ENCODE peak calls at places on chromosome 22, in seven cellular contexts. One of them, this sample, is unnamed.

GRCh38 chr22:37803195-37803635 is 4.5 kb upstream of the GCAT start:
- DNase-seq in SK-N-SH: no peak
- DNase-seq in GM12878: no peak
- DNase-seq in K562: peak
- DNase-seq in H1: no peak
- DNase-seq in GM12892: no peak
- DNase-seq in HepG2: peak
- DNase-seq in this sample: no peak

GRCh38 chr22:31295831-31296230 is 3.5 kb upstream of the PIK3IP1 start:
- DNase-seq in SK-N-SH: no peak
- DNase-seq in GM12878: no peak
- DNase-seq in K562: peak
- DNase-seq in H1: no peak
- DNase-seq in GM12892: no peak
- DNase-seq in HepG2: no peak
- DNase-seq in this sample: no peak

GRCh38 chr22:40216041-40216756 is 38.5 kb downstream of the TNRC6B start:
- DNase-seq in SK-N-SH: no peak
- DNase-seq in GM12878: peak
- DNase-seq in K562: no peak
- DNase-seq in H1: no peak
- DNase-seq in GM12892: peak
- DNase-seq in HepG2: no peak
- DNase-seq in this sample: no peak

GRCh38 chr22:28015676-28016601 is 96.9 kb upstream of the PITPNB start:
- DNase-seq in SK-N-SH: peak
- DNase-seq in GM12878: no peak
- DNase-seq in K562: no peak
- DNase-seq in H1: no peak
- DNase-seq in GM12892: no peak
- DNase-seq in HepG2: no peak
- DNase-seq in this sample: no peak

GRCh38 chr22:32649515-32650200 is 151.8 kb upstream of the TIMP3 start:
- DNase-seq in SK-N-SH: no peak
- DNase-seq in GM12878: no peak
- DNase-seq in K562: peak
- DNase-seq in H1: no peak
- DNase-seq in GM12892: no peak
- DNase-seq in HepG2: no peak
- DNase-seq in this sample: no peak

GRCh38 chr22:20399866-20400605 is 6.1 kb downstream of the ZNF74 start:
- DNase-seq in SK-N-SH: no peak
- DNase-seq in GM12878: no peak
- DNase-seq in K562: peak
- DNase-seq in H1: no peak
- DNase-seq in GM12892: no peak
- DNase-seq in HepG2: no peak
- DNase-seq in this sample: no peak

GRCh38 chr22:38069372-38070249 is 12.4 kb downstream of the PICK1 start:
- DNase-seq in SK-N-SH: peak
- DNase-seq in GM12878: no peak
- DNase-seq in K562: peak
- DNase-seq in H1: no peak
- DNase-seq in GM12892: no peak
- DNase-seq in HepG2: no peak
- DNase-seq in this sample: no peak

GRCh38 chr22:36911887-36912661 is 1.4 kb upstream of the CSF2RB start:
- DNase-seq in SK-N-SH: no peak
- DNase-seq in GM12878: no peak
- DNase-seq in K562: no peak
- DNase-seq in H1: no peak
- DNase-seq in GM12892: no peak
- DNase-seq in HepG2: no peak
- DNase-seq in this sample: no peak

GRCh38 chr22:34150023-34150422 is 229.7 kb upstream of the LARGE1 start:
- DNase-seq in SK-N-SH: no peak
- DNase-seq in GM12878: no peak
- DNase-seq in K562: no peak
- DNase-seq in H1: no peak
- DNase-seq in GM12892: no peak
- DNase-seq in HepG2: no peak
- DNase-seq in this sample: no peak

GRCh38 chr22:48980918-48981317 is 846.8 kb downstream of the BRD1 start:
- DNase-seq in SK-N-SH: no peak
- DNase-seq in GM12878: no peak
- DNase-seq in K562: no peak
- DNase-seq in H1: no peak
- DNase-seq in GM12892: no peak
- DNase-seq in HepG2: no peak
- DNase-seq in this sample: no peak

GRCh38 chr22:50271011-50271394 is 823 bp upstream of the MAPK11 start:
- DNase-seq in SK-N-SH: no peak
- DNase-seq in GM12878: no peak
- DNase-seq in K562: no peak
- DNase-seq in H1: no peak
- DNase-seq in GM12892: no peak
- DNase-seq in HepG2: no peak
- DNase-seq in this sample: no peak

DNA sequence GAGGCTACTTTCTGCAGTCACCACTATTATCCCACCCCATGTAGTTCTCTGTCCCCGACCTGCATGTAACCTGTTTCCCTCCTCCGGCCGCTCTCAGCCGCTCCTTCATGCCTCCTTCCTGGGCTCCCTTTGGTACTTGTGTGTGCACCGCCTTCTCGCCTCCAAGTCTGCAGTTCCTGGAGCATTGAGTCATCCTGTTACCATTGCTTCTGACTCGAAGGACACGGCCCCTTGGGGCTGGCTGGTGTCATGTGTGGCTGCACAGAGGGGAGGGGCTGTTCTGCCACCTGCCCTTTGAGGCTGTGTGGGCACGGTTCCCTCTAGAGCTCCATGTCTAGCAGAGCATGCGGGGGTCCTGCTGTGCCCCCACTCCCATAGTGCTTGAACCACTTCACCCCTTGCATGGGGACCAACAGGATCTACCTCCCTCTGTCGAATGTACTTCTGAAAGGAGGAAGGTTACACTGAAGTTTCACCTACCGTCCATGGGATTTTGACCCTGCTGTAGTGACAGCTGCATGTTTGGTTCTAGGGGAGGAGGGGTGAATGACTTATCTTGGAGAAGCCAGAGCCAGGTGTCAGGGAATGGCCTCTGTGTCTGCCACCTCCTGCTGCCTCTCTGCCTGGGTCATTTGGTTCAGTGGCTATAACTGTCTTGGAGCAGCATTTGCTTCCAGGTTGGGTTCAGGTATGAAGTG is 39.6 kb downstream of the BCR start:
- DNase-seq in SK-N-SH: no peak
- DNase-seq in GM12878: peak
- DNase-seq in K562: no peak
- DNase-seq in H1: no peak
- DNase-seq in GM12892: no peak
- DNase-seq in HepG2: no peak
- DNase-seq in this sample: peak
- TF ChIP-seq TAF1 in SK-N-SH: no peak
- TF ChIP-seq TAF1 in GM12878: no peak
- TF ChIP-seq TAF1 in K562: no peak
- TF ChIP-seq TAF1 in H1: no peak
- TF ChIP-seq TAF1 in GM12892: peak
- TF ChIP-seq TAF1 in HepG2: no peak
- TF ChIP-seq TAF1 in this sample: no peak

GRCh38 chr22:45445031-45445710 is 31.7 kb downstream of the RIBC2 start:
- DNase-seq in SK-N-SH: no peak
- DNase-seq in GM12878: no peak
- DNase-seq in K562: no peak
- DNase-seq in H1: no peak
- DNase-seq in GM12892: no peak
- DNase-seq in HepG2: no peak
- DNase-seq in this sample: no peak

GRCh38 chr22:45444168-45444567 is 30.7 kb downstream of the RIBC2 start:
- DNase-seq in SK-N-SH: no peak
- DNase-seq in GM12878: no peak
- DNase-seq in K562: no peak
- DNase-seq in H1: no peak
- DNase-seq in GM12892: no peak
- DNase-seq in HepG2: no peak
- DNase-seq in this sample: no peak

GRCh38 chr22:45438364-45438763 is 24.9 kb downstream of the RIBC2 start:
- DNase-seq in SK-N-SH: no peak
- DNase-seq in GM12878: no peak
- DNase-seq in K562: no peak
- DNase-seq in H1: no peak
- DNase-seq in GM12892: no peak
- DNase-seq in HepG2: no peak
- DNase-seq in this sample: no peak

GRCh38 chr22:45442120-45442519 is 28.6 kb downstream of the RIBC2 start:
- DNase-seq in SK-N-SH: no peak
- DNase-seq in GM12878: no peak
- DNase-seq in K562: no peak
- DNase-seq in H1: no peak
- DNase-seq in GM12892: no peak
- DNase-seq in HepG2: peak
- DNase-seq in this sample: no peak

DNA sequence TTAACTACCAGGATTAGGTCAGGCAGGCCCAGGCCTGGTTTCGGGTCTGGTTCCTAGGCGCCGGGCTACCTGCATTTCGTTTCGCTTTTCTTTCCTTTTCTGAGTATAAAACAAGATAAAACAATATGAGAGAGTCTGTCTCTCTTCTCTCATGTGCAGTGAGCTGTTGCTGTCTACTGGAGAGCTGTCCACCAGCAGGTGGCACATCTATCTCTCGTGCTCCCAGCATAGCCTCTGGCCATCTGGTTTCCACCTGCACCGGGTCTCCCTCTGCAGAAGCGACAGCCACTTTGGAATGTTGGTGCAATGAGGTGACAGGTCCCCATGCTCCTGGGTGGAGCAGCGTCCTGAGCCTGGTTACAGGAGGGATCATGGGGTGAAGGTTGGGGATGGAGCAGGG is 27.7 kb downstream of the RIBC2 start:
- DNase-seq in SK-N-SH: peak
- DNase-seq in GM12878: no peak
- DNase-seq in K562: peak
- DNase-seq in H1: no peak
- DNase-seq in GM12892: no peak
- DNase-seq in HepG2: peak
- DNase-seq in this sample: peak
- TF ChIP-seq TAF1 in SK-N-SH: no peak
- TF ChIP-seq TAF1 in GM12878: no peak
- TF ChIP-seq TAF1 in K562: no peak
- TF ChIP-seq TAF1 in H1: no peak
- TF ChIP-seq TAF1 in GM12892: no peak
- TF ChIP-seq TAF1 in HepG2: no peak
- TF ChIP-seq TAF1 in this sample: no peak

DNA sequence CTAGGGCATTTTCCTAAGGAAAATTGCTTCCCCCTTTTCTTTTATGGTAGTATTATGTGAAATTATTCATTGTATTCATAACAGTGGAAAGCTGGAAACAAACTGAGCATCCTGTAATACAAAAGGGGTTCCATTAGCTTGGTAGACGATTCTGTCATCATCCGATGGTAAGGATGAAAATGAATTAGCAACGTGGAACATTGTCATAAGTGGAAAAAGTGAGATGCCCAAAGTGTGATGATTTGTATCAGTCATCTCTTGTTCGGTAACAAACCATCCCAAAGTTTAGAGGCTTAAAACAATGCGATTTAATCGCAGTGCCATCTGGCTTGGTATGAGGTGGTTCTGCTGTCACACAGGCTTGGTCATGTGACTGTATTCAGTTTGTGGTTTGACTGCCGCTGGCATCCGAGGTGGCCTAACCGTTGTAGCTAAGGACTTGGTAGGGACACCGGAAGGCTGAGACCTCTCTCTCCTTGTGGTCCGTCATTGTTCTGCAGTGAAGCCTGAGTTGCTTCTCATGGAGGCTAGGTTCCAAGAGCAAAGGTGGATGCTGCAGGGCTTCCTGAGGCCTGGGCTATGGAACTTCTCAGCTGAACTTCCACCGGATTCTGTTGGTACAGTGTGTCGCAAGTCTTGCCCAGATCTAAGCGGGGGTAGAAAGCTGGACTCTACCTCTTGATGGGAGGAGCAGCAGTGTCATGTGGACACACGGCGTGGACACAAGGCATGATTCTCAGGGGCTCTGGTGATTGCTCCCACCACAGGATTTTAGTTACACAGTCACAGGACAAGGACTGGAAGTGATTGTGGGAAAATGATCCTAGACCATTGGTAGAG is 36.2 kb downstream of the BCR start:
- DNase-seq in SK-N-SH: no peak
- DNase-seq in GM12878: no peak
- DNase-seq in K562: peak
- DNase-seq in H1: no peak
- DNase-seq in GM12892: no peak
- DNase-seq in HepG2: peak
- DNase-seq in this sample: no peak
- TF ChIP-seq TAF1 in SK-N-SH: no peak
- TF ChIP-seq TAF1 in GM12878: no peak
- TF ChIP-seq TAF1 in K562: no peak
- TF ChIP-seq TAF1 in H1: no peak
- TF ChIP-seq TAF1 in GM12892: no peak
- TF ChIP-seq TAF1 in HepG2: no peak
- TF ChIP-seq TAF1 in this sample: no peak

GRCh38 chr22:46457502-46458488 is 79.6 kb downstream of the CELSR1 start:
- DNase-seq in SK-N-SH: peak
- DNase-seq in GM12878: no peak
- DNase-seq in K562: no peak
- DNase-seq in H1: no peak
- DNase-seq in GM12892: no peak
- DNase-seq in HepG2: no peak
- DNase-seq in this sample: no peak
- TF ChIP-seq TAF1 in SK-N-SH: no peak
- TF ChIP-seq TAF1 in GM12878: no peak
- TF ChIP-seq TAF1 in K562: no peak
- TF ChIP-seq TAF1 in H1: no peak
- TF ChIP-seq TAF1 in GM12892: no peak
- TF ChIP-seq TAF1 in HepG2: no peak
- TF ChIP-seq TAF1 in this sample: no peak

DNA sequence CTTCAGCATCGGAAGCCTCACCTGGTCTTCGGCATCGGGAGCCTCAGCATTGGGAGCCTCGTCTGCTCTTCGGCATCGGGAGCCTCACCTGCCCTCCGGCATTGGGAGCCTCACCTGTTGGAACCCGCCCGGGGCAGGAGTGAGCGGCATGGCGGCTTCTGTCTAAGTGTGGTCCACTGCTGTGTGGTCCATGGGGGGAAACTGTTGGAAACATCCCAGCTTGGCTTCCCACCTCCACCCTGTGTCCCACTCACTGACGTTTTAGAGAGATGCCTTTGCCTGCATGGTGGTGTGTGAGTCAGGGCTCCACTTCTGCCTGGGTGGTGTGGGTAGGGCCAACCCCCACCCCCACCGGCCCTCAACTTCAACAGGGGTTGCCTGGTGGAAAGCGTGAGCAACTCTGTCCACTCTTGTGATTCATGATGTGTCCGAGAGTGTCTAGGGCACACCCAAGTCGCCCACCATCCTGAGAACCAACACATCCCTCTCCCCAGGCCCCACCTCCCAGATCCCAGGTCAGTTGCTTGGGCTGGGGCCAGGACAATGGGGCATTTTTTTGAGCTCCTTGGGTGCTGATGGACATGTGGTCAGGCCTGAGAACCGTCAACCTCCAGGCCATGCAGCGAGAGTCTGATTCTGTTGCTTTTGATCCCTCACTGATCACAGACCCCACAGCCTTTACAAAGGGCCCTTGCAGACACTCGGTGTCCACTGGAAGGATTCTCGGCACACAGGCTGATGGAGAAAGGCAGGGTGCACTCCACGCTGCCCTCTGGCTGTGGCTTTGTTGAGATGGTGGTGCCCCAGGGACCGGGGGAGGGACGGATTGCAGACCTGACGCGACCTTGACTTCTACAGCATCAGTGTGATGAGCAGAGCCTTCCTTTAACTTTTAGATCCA is 406.7 kb downstream of the TBC1D22A start:
- DNase-seq in SK-N-SH: peak
- DNase-seq in GM12878: no peak
- DNase-seq in K562: no peak
- DNase-seq in H1: peak
- DNase-seq in GM12892: no peak
- DNase-seq in HepG2: peak
- DNase-seq in this sample: no peak
- TF ChIP-seq TAF1 in SK-N-SH: no peak
- TF ChIP-seq TAF1 in GM12878: no peak
- TF ChIP-seq TAF1 in K562: no peak
- TF ChIP-seq TAF1 in H1: no peak
- TF ChIP-seq TAF1 in GM12892: no peak
- TF ChIP-seq TAF1 in HepG2: no peak
- TF ChIP-seq TAF1 in this sample: no peak